ENCODE peak calls at places on chromosomes 1 and 21, in six cellular contexts. Q, C, D, J, L and T are unnamed samples.

GRCh38 chr1:204837440-204838084 is 33.1 kb upstream of the NFASC start:
- DNase-seq in C (peak; percentile 76), J (peak; percentile 54), D (peak; percentile 52), L (peak; percentile 86), Q (peak; percentile 34), T (no peak)

GRCh38 chr1:45421935-45422334 is 69.0 kb downstream of the TESK2 start:
- DNase-seq in Q (no peak), J (no peak), C (no peak), D (no peak), L (no peak), T (no peak)

GRCh38 chr1:244633140-244633539 is 19.8 kb upstream of the DESI2 start:
- DNase-seq in D (no peak), Q (no peak), C (no peak), J (no peak), L (no peak), T (no peak)

GRCh38 chr1:77825356-77825709 is 45.9 kb downstream of the MIGA1 start:
- DNase-seq in Q (no peak), L (no peak), J (peak; percentile 96), D (peak; percentile 91), C (no peak), T (no peak)

GRCh38 chr21:33968082-33968997 is 52.7 kb upstream of the ATP5PO start:
- DNase-seq in Q (no peak), C (no peak), D (peak; percentile 64), J (peak; percentile 80), L (no peak), T (no peak)

GRCh38 chr1:206684478-206685255 is at the start of gene MAPKAPK2:
- DNase-seq in L (peak; percentile 68), D (peak; percentile 61), J (peak; percentile 68), C (peak; percentile 85), Q (peak; percentile 75), T (no peak)

GRCh38 chr1:121558514-121558913 is 373.7 kb downstream of the SRGAP2C start:
- DNase-seq in C (no peak), Q (no peak), D (peak; percentile 90), L (no peak), J (peak; percentile 96), T (no peak)

GRCh38 chr1:100530901-100531487 is 6.9 kb upstream of the GPR88 start:
- DNase-seq in Q (peak; percentile 29), J (peak; percentile 89), D (peak; percentile 83), L (no peak), C (no peak), T (no peak)

GRCh38 chr1:4161271-4162006 is 261.4 kb upstream of the C1orf174 start:
- DNase-seq in C (peak; percentile 13), D (no peak), J (no peak), Q (no peak), L (no peak), T (peak; percentile 74)

GRCh38 chr1:239997515-239998311 is 94.0 kb upstream of the FMN2 start:
- DNase-seq in J (no peak), D (no peak), C (peak; percentile 74), L (peak; percentile 65), Q (no peak), T (no peak)

GRCh38 chr1:210250998-210251679 is 18.5 kb downstream of the SERTAD4 start:
- DNase-seq in L (peak; percentile 79), D (no peak), J (peak; percentile 32), Q (peak; percentile 45), C (peak; percentile 89), T (no peak)

GRCh38 chr1:94236630-94237290 is 624 bp downstream of the ARHGAP29 start:
- DNase-seq in C (peak; percentile 52), Q (peak; percentile 24), J (peak; percentile 55), L (peak; percentile 44), D (peak; percentile 50), T (no peak)

GRCh38 chr1:168121314-168122029 is 15.3 kb downstream of the GPR161 start:
- DNase-seq in Q (peak; percentile 92), L (no peak), D (peak; percentile 88), C (no peak), J (peak; percentile 84), T (no peak)

GRCh38 chr1:3003039-3003940 is 18.0 kb upstream of the ACTRT2 start:
- DNase-seq in L (no peak), Q (no peak), C (no peak), J (no peak), D (no peak), T (peak; percentile 84)

GRCh38 chr1:21919520-21919919 is 17.6 kb downstream of the HSPG2 start:
- DNase-seq in C (no peak), Q (no peak), L (no peak), D (peak; percentile 86), J (peak; percentile 87), T (no peak)

DNA sequence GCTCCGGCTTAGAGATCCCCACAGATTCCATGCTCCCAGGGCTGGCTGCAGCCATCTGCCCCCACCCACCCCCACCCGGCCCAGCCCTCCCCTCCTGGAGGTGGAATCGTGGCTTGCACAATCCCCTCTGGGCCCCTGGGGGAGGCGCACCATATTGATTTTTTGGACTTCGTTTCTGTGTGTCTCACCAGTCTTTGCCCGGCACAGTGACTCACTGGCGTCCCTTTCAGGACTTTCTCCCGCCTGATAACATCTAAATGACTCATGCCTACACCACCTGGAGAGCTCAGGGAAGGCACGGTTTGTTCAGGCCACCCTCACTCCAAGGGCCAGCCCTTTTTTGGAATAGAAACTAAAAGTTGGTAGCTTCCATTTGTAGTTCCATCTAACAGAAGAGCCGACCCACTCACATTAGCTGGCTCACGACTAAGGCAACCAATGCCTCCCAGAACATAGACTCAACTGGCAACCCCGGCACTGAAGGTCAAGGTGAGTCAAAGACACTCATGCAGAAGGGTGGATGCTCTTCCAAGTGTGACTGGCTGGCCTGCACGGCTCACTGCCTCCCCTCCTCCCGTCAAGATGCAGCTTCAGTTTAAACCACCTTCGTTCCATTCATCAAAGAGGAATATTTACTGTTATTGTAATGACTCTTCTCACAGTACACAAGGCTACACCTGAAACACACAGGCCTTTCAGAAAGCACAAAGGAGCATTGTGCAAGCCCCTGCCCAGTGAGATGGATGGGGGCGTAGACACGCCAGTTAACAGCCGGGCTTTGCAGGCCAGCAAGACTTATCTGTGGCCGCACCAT is 18.1 kb upstream of the ETS2 start:
- DNase-seq in J (peak; percentile 90), L (no peak), D (peak; percentile 76), Q (no peak), C (peak; percentile 42), T (no peak)
- TF ChIP-seq CTCF in J (no peak), L (no peak), D (no peak), Q (no peak), C (no peak), T (no peak)

GRCh38 chr1:160781129-160781808 is 14.7 kb upstream of the LY9 start:
- DNase-seq in D (no peak), J (no peak), L (no peak), C (no peak), Q (no peak), T (no peak)
- TF ChIP-seq CTCF in D (no peak), J (no peak), L (no peak), C (no peak), Q (no peak), T (no peak)

DNA sequence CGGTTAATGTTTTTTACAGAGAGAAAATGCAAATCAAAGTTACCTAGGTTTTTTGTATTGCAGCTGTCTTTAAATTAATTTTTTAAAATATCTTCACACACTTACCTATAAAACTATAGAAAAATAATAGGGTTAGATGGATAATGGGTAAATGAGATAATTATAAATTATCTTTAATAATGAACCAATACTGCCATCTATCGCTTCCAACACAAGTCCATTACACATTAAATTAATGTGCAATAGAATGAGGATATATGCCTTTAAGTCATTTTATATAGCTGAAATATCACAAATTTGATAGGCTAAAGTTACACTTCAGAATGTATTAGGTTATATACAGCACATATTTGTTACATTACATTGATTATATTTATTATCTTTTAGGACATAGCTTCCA is 2212.8 kb downstream of the MRPL39 start:
- DNase-seq in L (no peak), D (no peak), J (no peak), C (no peak), Q (no peak), T (no peak)
- TF ChIP-seq CTCF in L (no peak), D (no peak), J (no peak), C (peak; percentile 38), Q (no peak), T (peak; percentile 65)

GRCh38 chr1:111241797-111242196 is 14.3 kb downstream of the CHI3L2 start:
- DNase-seq in Q (no peak), D (peak; percentile 4), L (no peak), J (no peak), C (no peak), T (no peak)
- TF ChIP-seq CTCF in Q (no peak), D (no peak), L (no peak), J (no peak), C (no peak), T (no peak)

GRCh38 chr1:15168479-15168878 is 14.9 kb downstream of the TMEM51 start:
- DNase-seq in D (peak; percentile 99), C (no peak), L (no peak), J (peak; percentile 98), Q (no peak), T (no peak)
- TF ChIP-seq CTCF in D (peak; percentile 32), C (no peak), L (no peak), J (peak; percentile 15), Q (no peak), T (peak; percentile 8)